ENCODE peak calls at places on chromosomes 3 and 15, in eight cellular contexts. One of them, this sample, is unnamed.

GRCh38 chr15:80309769-80310384 is 57.9 kb upstream of the CTXND1 start:
- DNase-seq in choroid plexus epithelial cell: peak
- DNase-seq in epithelial cell of prostate: peak
- DNase-seq in mesothelial cell of epicardium: no peak
- DNase-seq in iPS-NIHi11: peak
- DNase-seq in neural progenitor cell: peak
- DNase-seq in omental fat pad: no peak
- DNase-seq in T47D: peak
- DNase-seq in this sample: no peak

GRCh38 chr15:101027273-101027901 is 108.2 kb downstream of the LRRK1 start:
- DNase-seq in neural progenitor cell: no peak
- DNase-seq in mesothelial cell of epicardium: peak
- DNase-seq in choroid plexus epithelial cell: no peak
- DNase-seq in epithelial cell of prostate: no peak
- DNase-seq in omental fat pad: peak
- DNase-seq in T47D: no peak
- DNase-seq in iPS-NIHi11: no peak
- DNase-seq in this sample: peak

GRCh38 chr3:66938338-66938963 is 59.7 kb upstream of the KBTBD8 start:
- DNase-seq in omental fat pad: no peak
- DNase-seq in T47D: peak
- DNase-seq in choroid plexus epithelial cell: peak
- DNase-seq in epithelial cell of prostate: no peak
- DNase-seq in mesothelial cell of epicardium: peak
- DNase-seq in neural progenitor cell: peak
- DNase-seq in iPS-NIHi11: peak
- DNase-seq in this sample: peak

GRCh38 chr3:119524931-119525662 is 26.8 kb downstream of the TIMMDC1 start:
- DNase-seq in epithelial cell of prostate: no peak
- DNase-seq in omental fat pad: no peak
- DNase-seq in iPS-NIHi11: no peak
- DNase-seq in neural progenitor cell: no peak
- DNase-seq in choroid plexus epithelial cell: peak
- DNase-seq in mesothelial cell of epicardium: no peak
- DNase-seq in T47D: no peak
- DNase-seq in this sample: peak

GRCh38 chr3:192841428-192841827 is 76.2 kb downstream of the MB21D2 start:
- DNase-seq in choroid plexus epithelial cell: no peak
- DNase-seq in epithelial cell of prostate: no peak
- DNase-seq in iPS-NIHi11: no peak
- DNase-seq in T47D: no peak
- DNase-seq in neural progenitor cell: no peak
- DNase-seq in omental fat pad: no peak
- DNase-seq in mesothelial cell of epicardium: no peak
- DNase-seq in this sample: no peak

GRCh38 chr3:109926376-109926775 is 589.0 kb upstream of the DPPA4 start:
- DNase-seq in choroid plexus epithelial cell: no peak
- DNase-seq in mesothelial cell of epicardium: no peak
- DNase-seq in iPS-NIHi11: no peak
- DNase-seq in T47D: no peak
- DNase-seq in epithelial cell of prostate: no peak
- DNase-seq in omental fat pad: no peak
- DNase-seq in neural progenitor cell: no peak
- DNase-seq in this sample: no peak

GRCh38 chr3:14688525-14688924 is 13.6 kb downstream of the C3orf20 start:
- DNase-seq in choroid plexus epithelial cell: no peak
- DNase-seq in epithelial cell of prostate: no peak
- DNase-seq in T47D: no peak
- DNase-seq in mesothelial cell of epicardium: no peak
- DNase-seq in neural progenitor cell: no peak
- DNase-seq in omental fat pad: no peak
- DNase-seq in iPS-NIHi11: no peak
- DNase-seq in this sample: no peak

GRCh38 chr3:195906865-195907729 is 1.3 kb downstream of the TNK2 start:
- DNase-seq in mesothelial cell of epicardium: no peak
- DNase-seq in choroid plexus epithelial cell: no peak
- DNase-seq in epithelial cell of prostate: no peak
- DNase-seq in omental fat pad: no peak
- DNase-seq in T47D: peak
- DNase-seq in neural progenitor cell: no peak
- DNase-seq in iPS-NIHi11: no peak
- DNase-seq in this sample: no peak

GRCh38 chr3:128714887-128715496 is 11.0 kb upstream of the RAB7A start:
- DNase-seq in omental fat pad: no peak
- DNase-seq in neural progenitor cell: no peak
- DNase-seq in epithelial cell of prostate: no peak
- DNase-seq in mesothelial cell of epicardium: no peak
- DNase-seq in iPS-NIHi11: no peak
- DNase-seq in choroid plexus epithelial cell: no peak
- DNase-seq in T47D: no peak
- DNase-seq in this sample: no peak

GRCh38 chr15:92273286-92273685 is 120.4 kb upstream of the ST8SIA2 start:
- DNase-seq in omental fat pad: no peak
- DNase-seq in neural progenitor cell: no peak
- DNase-seq in iPS-NIHi11: no peak
- DNase-seq in epithelial cell of prostate: no peak
- DNase-seq in T47D: no peak
- DNase-seq in mesothelial cell of epicardium: no peak
- DNase-seq in choroid plexus epithelial cell: no peak
- DNase-seq in this sample: no peak

GRCh38 chr15:82808634-82809041 is 790 bp upstream of the WHAMM start:
- DNase-seq in neural progenitor cell: no peak
- DNase-seq in T47D: no peak
- DNase-seq in choroid plexus epithelial cell: no peak
- DNase-seq in omental fat pad: no peak
- DNase-seq in epithelial cell of prostate: no peak
- DNase-seq in iPS-NIHi11: no peak
- DNase-seq in mesothelial cell of epicardium: no peak
- DNase-seq in this sample: no peak

GRCh38 chr15:81211376-81211775 is 14.7 kb downstream of the IL16 start:
- DNase-seq in epithelial cell of prostate: no peak
- DNase-seq in iPS-NIHi11: no peak
- DNase-seq in omental fat pad: no peak
- DNase-seq in choroid plexus epithelial cell: no peak
- DNase-seq in mesothelial cell of epicardium: no peak
- DNase-seq in T47D: no peak
- DNase-seq in neural progenitor cell: no peak
- DNase-seq in this sample: no peak

GRCh38 chr3:123286308-123287023 is 84.7 kb downstream of the SEC22A start:
- DNase-seq in T47D: peak
- DNase-seq in iPS-NIHi11: peak
- DNase-seq in epithelial cell of prostate: no peak
- DNase-seq in neural progenitor cell: peak
- DNase-seq in mesothelial cell of epicardium: peak
- DNase-seq in choroid plexus epithelial cell: peak
- DNase-seq in omental fat pad: no peak
- DNase-seq in this sample: peak

GRCh38 chr3:141078200-141078599 is 27.1 kb downstream of the SPSB4 start:
- DNase-seq in epithelial cell of prostate: no peak
- DNase-seq in T47D: no peak
- DNase-seq in mesothelial cell of epicardium: no peak
- DNase-seq in omental fat pad: no peak
- DNase-seq in iPS-NIHi11: no peak
- DNase-seq in choroid plexus epithelial cell: no peak
- DNase-seq in neural progenitor cell: no peak
- DNase-seq in this sample: no peak

GRCh38 chr3:134485075-134485536 is 679 bp downstream of the ANAPC13 start:
- DNase-seq in mesothelial cell of epicardium: no peak
- DNase-seq in T47D: no peak
- DNase-seq in iPS-NIHi11: peak
- DNase-seq in choroid plexus epithelial cell: peak
- DNase-seq in omental fat pad: no peak
- DNase-seq in epithelial cell of prostate: no peak
- DNase-seq in neural progenitor cell: peak
- DNase-seq in this sample: no peak

GRCh38 chr3:46059432-46059831 is 32.1 kb upstream of the XCR1 start:
- DNase-seq in neural progenitor cell: no peak
- DNase-seq in T47D: no peak
- DNase-seq in omental fat pad: no peak
- DNase-seq in epithelial cell of prostate: no peak
- DNase-seq in choroid plexus epithelial cell: no peak
- DNase-seq in iPS-NIHi11: no peak
- DNase-seq in mesothelial cell of epicardium: no peak
- DNase-seq in this sample: no peak

GRCh38 chr15:60476713-60477112 is 2.2 kb downstream of the ICE2 start:
- DNase-seq in epithelial cell of prostate: no peak
- DNase-seq in omental fat pad: no peak
- DNase-seq in T47D: no peak
- DNase-seq in mesothelial cell of epicardium: no peak
- DNase-seq in choroid plexus epithelial cell: peak
- DNase-seq in iPS-NIHi11: no peak
- DNase-seq in neural progenitor cell: peak
- DNase-seq in this sample: no peak

GRCh38 chr15:29849218-29849617 is 26.9 kb upstream of the TJP1 start:
- DNase-seq in T47D: no peak
- DNase-seq in iPS-NIHi11: no peak
- DNase-seq in epithelial cell of prostate: no peak
- DNase-seq in neural progenitor cell: no peak
- DNase-seq in omental fat pad: no peak
- DNase-seq in choroid plexus epithelial cell: peak
- DNase-seq in mesothelial cell of epicardium: no peak
- DNase-seq in this sample: no peak

GRCh38 chr3:183094711-183095110 is 4.6 kb downstream of the MCCC1 start:
- DNase-seq in T47D: peak
- DNase-seq in mesothelial cell of epicardium: no peak
- DNase-seq in neural progenitor cell: no peak
- DNase-seq in choroid plexus epithelial cell: no peak
- DNase-seq in epithelial cell of prostate: peak
- DNase-seq in iPS-NIHi11: no peak
- DNase-seq in omental fat pad: no peak
- DNase-seq in this sample: no peak

GRCh38 chr15:59157398-59157797 is 49.2 kb upstream of the LDHAL6B start:
- DNase-seq in epithelial cell of prostate: no peak
- DNase-seq in choroid plexus epithelial cell: no peak
- DNase-seq in mesothelial cell of epicardium: no peak
- DNase-seq in neural progenitor cell: no peak
- DNase-seq in T47D: no peak
- DNase-seq in omental fat pad: no peak
- DNase-seq in iPS-NIHi11: no peak
- DNase-seq in this sample: no peak

GRCh38 chr3:142902356-142902755 is 13.5 kb upstream of the PCOLCE2 start:
- DNase-seq in choroid plexus epithelial cell: no peak
- DNase-seq in neural progenitor cell: no peak
- DNase-seq in omental fat pad: no peak
- DNase-seq in T47D: no peak
- DNase-seq in epithelial cell of prostate: no peak
- DNase-seq in mesothelial cell of epicardium: no peak
- DNase-seq in iPS-NIHi11: no peak
- DNase-seq in this sample: no peak

GRCh38 chr15:31296304-31297220 is 30.1 kb upstream of the KLF13 start:
- DNase-seq in iPS-NIHi11: no peak
- DNase-seq in neural progenitor cell: peak
- DNase-seq in omental fat pad: no peak
- DNase-seq in choroid plexus epithelial cell: peak
- DNase-seq in epithelial cell of prostate: no peak
- DNase-seq in mesothelial cell of epicardium: no peak
- DNase-seq in T47D: no peak
- DNase-seq in this sample: peak

GRCh38 chr15:41881925-41882688 is 11.7 kb downstream of the SPTBN5 start:
- DNase-seq in mesothelial cell of epicardium: peak
- DNase-seq in neural progenitor cell: peak
- DNase-seq in choroid plexus epithelial cell: peak
- DNase-seq in omental fat pad: no peak
- DNase-seq in epithelial cell of prostate: no peak
- DNase-seq in iPS-NIHi11: peak
- DNase-seq in T47D: no peak
- DNase-seq in this sample: peak

GRCh38 chr15:66461917-66462316 is 35.6 kb downstream of the SNAPC5 start:
- DNase-seq in omental fat pad: no peak
- DNase-seq in iPS-NIHi11: no peak
- DNase-seq in T47D: no peak
- DNase-seq in neural progenitor cell: no peak
- DNase-seq in choroid plexus epithelial cell: no peak
- DNase-seq in mesothelial cell of epicardium: no peak
- DNase-seq in epithelial cell of prostate: no peak
- DNase-seq in this sample: no peak

GRCh38 chr3:112770026-112770626 is 76.5 kb downstream of the CD200R1L start:
- DNase-seq in omental fat pad: no peak
- DNase-seq in T47D: no peak
- DNase-seq in epithelial cell of prostate: peak
- DNase-seq in iPS-NIHi11: no peak
- DNase-seq in mesothelial cell of epicardium: no peak
- DNase-seq in neural progenitor cell: no peak
- DNase-seq in choroid plexus epithelial cell: peak
- DNase-seq in this sample: peak

GRCh38 chr3:46674031-46674592 is 19.4 kb downstream of the ALS2CL start:
- DNase-seq in iPS-NIHi11: no peak
- DNase-seq in omental fat pad: no peak
- DNase-seq in neural progenitor cell: no peak
- DNase-seq in mesothelial cell of epicardium: no peak
- DNase-seq in T47D: no peak
- DNase-seq in epithelial cell of prostate: no peak
- DNase-seq in choroid plexus epithelial cell: no peak
- DNase-seq in this sample: no peak